ENCODE peak calls at places on chromosomes 7 and 10, in four cellular contexts. E is H9, I is GM20000, J is cardiac muscle cell. P is an unnamed sample.
A peak's percentile ranks its signal among the peaks of the same experiment; 100 is the strongest.

GRCh38 chr7:44087914-44088838 is 5.8 kb upstream of the POLM start:
- DNase-seq in I (no peak), J (no peak), E (no peak), P (no peak)

GRCh38 chr7:35647171-35647574 is 47.8 kb downstream of the HERPUD2 start:
- DNase-seq in I (no peak), E (peak; percentile 46), J (peak; percentile 38), P (peak; percentile 48)

GRCh38 chr7:99790407-99790806 is 6.4 kb upstream of the CYP3A4 start:
- DNase-seq in I (no peak), J (no peak), E (no peak), P (no peak)

GRCh38 chr10:124152139-124152780 is 58.9 kb upstream of the CHST15 start:
- DNase-seq in I (no peak), J (no peak), E (peak; percentile 46), P (no peak)

GRCh38 chr7:133854739-133855138 is 272.4 kb upstream of the LRGUK start:
- DNase-seq in E (no peak), I (peak; percentile 29), J (peak; percentile 43), P (peak; percentile 36)

GRCh38 chr7:90613088-90613498 is 17.0 kb downstream of the CDK14 start:
- DNase-seq in E (no peak), I (peak; percentile 52), J (no peak), P (no peak)

GRCh38 chr7:41890631-41891265 is 187.9 kb upstream of the INHBA start:
- DNase-seq in I (no peak), J (no peak), E (no peak), P (no peak)

GRCh38 chr10:72351479-72351878 is 3.2 kb downstream of the DNAJB12 start:
- DNase-seq in I (no peak), E (no peak), J (no peak), P (no peak)

GRCh38 chr10:132264306-132264950 is 43.3 kb downstream of the STK32C start:
- DNase-seq in E (no peak), J (no peak), I (no peak), P (no peak)

GRCh38 chr7:153430931-153431330 is 621.3 kb upstream of the DPP6 start:
- DNase-seq in I (no peak), J (no peak), E (peak; percentile 68), P (no peak)

GRCh38 chr10:127678091-127678490 is 58.9 kb upstream of the FOXI2 start:
- DNase-seq in I (no peak), E (no peak), J (no peak), P (no peak)

GRCh38 chr10:127679642-127680255 is 57.2 kb upstream of the FOXI2 start:
- DNase-seq in E (no peak), I (no peak), J (no peak), P (no peak)
- TF ChIP-seq CTCF in E (peak; percentile 69), I (no peak), J (peak; percentile 17), P (peak; percentile 25)

GRCh38 chr7:87234949-87235348 is 15.4 kb upstream of the TMEM243 start:
- DNase-seq in J (no peak), I (no peak), E (no peak), P (no peak)
- TF ChIP-seq CTCF in J (no peak), I (no peak), E (no peak), P (no peak)

GRCh38 chr7:38748056-38748610 is 117.0 kb upstream of the AMPH start:
- DNase-seq in I (no peak), J (peak; percentile 5), E (no peak), P (peak; percentile 13)
- TF ChIP-seq CTCF in I (no peak), J (peak; percentile 40), E (peak; percentile 62), P (peak; percentile 55)

DNA sequence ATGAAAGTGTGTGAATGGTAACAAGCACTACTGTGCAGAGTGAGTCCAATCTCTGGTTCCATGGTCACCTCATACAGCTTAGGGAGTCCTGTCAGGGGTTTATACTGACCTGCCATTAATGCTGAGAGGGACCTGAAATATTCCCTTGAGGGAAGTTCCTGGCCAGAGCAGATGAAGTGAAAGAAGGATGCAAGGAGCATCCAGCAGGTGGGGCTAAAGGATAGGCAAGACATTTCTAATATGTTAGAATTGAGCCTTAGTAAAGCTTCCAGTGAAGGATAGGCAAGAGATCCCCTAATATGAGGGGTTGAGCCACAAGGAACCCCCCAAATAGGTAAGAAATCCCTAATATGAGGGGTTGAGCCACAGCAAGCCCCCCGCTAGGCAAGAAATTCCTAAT is 25.5 kb upstream of the FAM221A start:
- DNase-seq in I (no peak), E (peak; percentile 65), J (no peak), P (no peak)
- TF ChIP-seq CTCF in I (no peak), E (peak; percentile 75), J (peak; percentile 48), P (no peak)

P was measured in Caco-2.